ENCODE peak calls at places on chromosomes 5 and 9, in eight cellular contexts. H is fibroblast of lung, M is GM23248, S is HCT116, T is IMR-90, X is endodermal cell, U is adipocyte, R is mammary epithelial cell. I is an unnamed sample.

GRCh38 chr5:36606437-36607113 is at the start of gene SLC1A3:
- DNase-seq in H (peak; percentile 79), M (peak; percentile 87), S (peak; percentile 74), T (peak; percentile 68), X (peak; percentile 86), U (peak; percentile 70), R (peak; percentile 83), I (no peak)

GRCh38 chr9:104861406-104861805 is 66.5 kb downstream of the ABCA1 start:
- DNase-seq in H (no peak), M (no peak), S (no peak), T (no peak), X (no peak), U (no peak), R (no peak), I (no peak)

GRCh38 chr9:18829858-18830257 is 203.2 kb downstream of the SAXO1 start:
- DNase-seq in H (no peak), M (peak; percentile 22), S (no peak), T (peak; percentile 15), X (no peak), U (no peak), R (no peak), I (no peak)

GRCh38 chr5:34621280-34622045 is 34.7 kb upstream of the RAI14 start:
- DNase-seq in H (no peak), M (peak; percentile 70), S (no peak), T (peak; percentile 61), X (peak; percentile 9), U (peak; percentile 78), R (no peak), I (no peak)

GRCh38 chr5:117633093-117633492 is 1058.5 kb upstream of the SEMA6A start:
- DNase-seq in H (no peak), M (no peak), S (no peak), T (no peak), X (no peak), U (no peak), R (no peak), I (no peak)

GRCh38 chr5:80755634-80756033 is 100.9 kb upstream of the DHFR start:
- DNase-seq in H (no peak), M (no peak), S (no peak), T (no peak), X (no peak), U (no peak), R (peak; percentile 20), I (no peak)

GRCh38 chr9:77753183-77753582 is 105.1 kb upstream of the GNA14 start:
- DNase-seq in H (no peak), M (no peak), S (no peak), T (no peak), X (no peak), U (no peak), R (no peak), I (no peak)

GRCh38 chr5:154494036-154494435 is 16.0 kb upstream of the HAND1 start:
- DNase-seq in H (no peak), M (no peak), S (no peak), T (no peak), X (peak; percentile 22), U (no peak), R (no peak), I (no peak)

GRCh38 chr5:125521289-125521688 is 774.9 kb upstream of the ZNF608 start:
- DNase-seq in H (no peak), M (no peak), S (no peak), T (no peak), X (no peak), U (no peak), R (no peak), I (no peak)

GRCh38 chr9:129801504-129801903 is 1.5 kb upstream of the TOR1B start:
- DNase-seq in H (no peak), M (no peak), S (no peak), T (no peak), X (peak; percentile 56), U (no peak), R (no peak), I (no peak)

GRCh38 chr5:9596256-9596655 is 33.9 kb downstream of the TAS2R1 start:
- DNase-seq in H (peak; percentile 11), M (peak; percentile 22), S (no peak), T (no peak), X (no peak), U (peak; percentile 79), R (no peak), I (no peak)

GRCh38 chr9:81556923-81557322 is 132.4 kb downstream of the TLE1 start:
- DNase-seq in H (no peak), M (no peak), S (no peak), T (no peak), X (no peak), U (no peak), R (no peak), I (no peak)

GRCh38 chr9:112074250-112075008 is 100.7 kb downstream of the SUSD1 start:
- DNase-seq in H (peak; percentile 88), M (peak; percentile 90), S (peak; percentile 54), T (peak; percentile 98), X (peak; percentile 85), U (peak; percentile 96), R (peak; percentile 62), I (peak; percentile 56)

GRCh38 chr5:17304282-17304681 is 86.9 kb downstream of the BASP1 start:
- DNase-seq in H (peak; percentile 13), M (peak; percentile 19), S (no peak), T (peak; percentile 33), X (no peak), U (no peak), R (no peak), I (no peak)

GRCh38 chr5:173735171-173735570 is 118.7 kb upstream of the BOD1 start:
- DNase-seq in H (no peak), M (no peak), S (no peak), T (no peak), X (no peak), U (no peak), R (no peak), I (no peak)

GRCh38 chr5:83827111-83827541 is 106.5 kb upstream of the HAPLN1 start:
- DNase-seq in H (peak; percentile 88), M (peak; percentile 88), S (no peak), T (peak; percentile 46), X (no peak), U (peak; percentile 93), R (peak; percentile 69), I (no peak)

GRCh38 chr9:385818-386398 is 171.2 kb downstream of the DOCK8 start:
- DNase-seq in H (peak; percentile 55), M (peak; percentile 74), S (peak; percentile 52), T (peak; percentile 52), X (peak; percentile 87), U (peak; percentile 84), R (peak; percentile 53), I (peak; percentile 42)

DNA sequence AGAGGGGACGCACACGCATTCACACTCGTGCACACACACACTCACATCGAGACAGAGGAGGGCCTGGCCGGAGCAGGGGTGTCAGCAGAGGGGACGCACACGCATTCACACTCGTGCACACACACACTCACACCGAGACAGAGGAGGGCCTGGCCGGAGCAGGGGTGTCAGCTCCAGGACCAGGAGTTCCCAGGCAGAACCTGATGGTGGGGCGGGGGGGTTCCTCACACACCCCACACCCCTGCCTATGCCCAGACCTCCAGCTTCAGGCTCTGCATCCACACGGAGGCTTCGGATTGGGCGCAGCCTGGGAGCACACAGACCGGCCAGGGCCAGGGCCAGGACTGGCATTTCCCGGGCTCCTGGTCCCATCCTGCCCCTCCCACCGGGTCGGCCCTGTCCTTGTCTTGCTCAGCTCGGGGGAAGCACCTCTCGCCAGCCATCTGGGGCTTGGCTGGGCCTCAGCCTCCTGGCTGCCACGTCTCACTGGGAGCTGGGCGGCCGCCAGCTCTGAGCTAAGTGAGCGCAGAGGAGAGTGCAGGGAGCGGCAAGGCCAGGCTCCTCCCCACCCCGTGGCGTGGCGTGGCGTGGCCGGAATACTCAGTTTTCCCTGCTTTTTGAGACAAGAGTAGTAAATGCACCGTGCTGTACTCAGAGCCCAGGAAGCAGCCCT is 31.3 kb downstream of the ADAMTS2 start:
- DNase-seq in H (peak; percentile 94), M (peak; percentile 97), S (no peak), T (peak; percentile 96), X (no peak), U (peak; percentile 86), R (no peak), I (no peak)
- H3K9ac ChIP-seq in H (peak overlapping the region; percentile 71), M (peak overlapping the region; percentile 96), S (no peak overlapping the region), T (peak overlapping the region; percentile 76), X (no peak overlapping the region), U (peak overlapping the region; percentile 76), R (no peak overlapping the region), I (no peak overlapping the region)

GRCh38 chr9:127912296-127912695 is 4.5 kb downstream of the ST6GALNAC4 start:
- DNase-seq in H (no peak), M (no peak), S (no peak), T (no peak), X (no peak), U (no peak), R (no peak), I (no peak)
- H3K9ac ChIP-seq in H (no peak overlapping the region), M (no peak overlapping the region), S (no peak overlapping the region), T (no peak overlapping the region), X (no peak overlapping the region), U (no peak overlapping the region), R (no peak overlapping the region), I (no peak overlapping the region)

DNA sequence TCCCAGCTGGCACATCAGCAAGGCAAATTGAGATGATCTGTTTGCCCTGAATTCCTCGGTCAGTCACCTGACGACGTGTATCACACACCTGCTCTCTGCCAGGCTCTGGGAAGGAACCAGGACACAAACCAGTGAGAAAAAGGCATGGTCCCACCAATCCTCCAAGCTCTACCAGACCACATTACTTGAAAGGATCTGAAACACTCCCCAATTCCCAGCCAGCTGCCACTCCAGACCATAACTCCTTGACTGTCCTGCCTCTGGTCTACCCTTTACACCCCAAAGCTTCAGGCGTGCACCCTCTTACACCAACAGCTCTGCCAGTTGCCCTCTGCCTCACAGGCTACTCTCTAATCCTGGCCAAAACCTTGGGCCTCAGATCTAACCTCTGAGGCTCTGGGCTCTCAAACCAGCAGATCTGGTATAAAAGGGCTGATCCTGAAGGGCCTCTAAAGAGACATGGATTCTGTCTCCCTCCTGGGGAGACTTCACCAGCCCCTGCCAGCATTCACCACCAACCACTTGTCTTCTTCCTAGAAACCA is 6.8 kb downstream of the MGAT1 start:
- DNase-seq in H (no peak), M (no peak), S (no peak), T (no peak), X (no peak), U (no peak), R (no peak), I (no peak)
- H3K9ac ChIP-seq in H (no peak overlapping the region), M (no peak overlapping the region), S (no peak overlapping the region), T (no peak overlapping the region), X (no peak overlapping the region), U (no peak overlapping the region), R (no peak overlapping the region), I (no peak overlapping the region)

GRCh38 chr9:136695955-136696354 is 8.7 kb upstream of the AGPAT2 start:
- DNase-seq in H (no peak), M (no peak), S (no peak), T (no peak), X (no peak), U (no peak), R (no peak), I (no peak)

GRCh38 chr9:136694865-136695247 is 7.6 kb upstream of the AGPAT2 start:
- DNase-seq in H (no peak), M (no peak), S (no peak), T (no peak), X (no peak), U (no peak), R (no peak), I (no peak)

GRCh38 chr9:136696502-136696901 is 9.2 kb upstream of the AGPAT2 start:
- DNase-seq in H (no peak), M (no peak), S (no peak), T (no peak), X (no peak), U (no peak), R (no peak), I (no peak)

GRCh38 chr9:136694163-136694864 is 7.1 kb upstream of the AGPAT2 start:
- DNase-seq in H (peak; percentile 31), M (peak; percentile 65), S (peak; percentile 43), T (peak; percentile 18), X (peak; percentile 93), U (peak; percentile 66), R (peak; percentile 37), I (no peak)

GRCh38 chr9:136695435-136695895 is 8.2 kb upstream of the AGPAT2 start:
- DNase-seq in H (no peak), M (no peak), S (peak; percentile 24), T (no peak), X (no peak), U (no peak), R (peak; percentile 66), I (no peak)
- H3K9ac ChIP-seq in H (no peak overlapping the region), M (no peak overlapping the region), S (peak overlapping the region; percentile 37), T (no peak overlapping the region), X (no peak overlapping the region), U (no peak overlapping the region), R (no peak overlapping the region), I (no peak overlapping the region)